ENCODE peak calls at places on chromosomes 7 and 10, in four cellular contexts. O is H1, H is HEK293T, M is GM12878. F is an unnamed sample.

GRCh38 chr10:95295031-95295755 is 4.4 kb upstream of the PDLIM1 start:
- DNase-seq in M (peak), H (no peak), O (peak), F (no peak)

GRCh38 chr10:87562750-87563149 is 58.1 kb downstream of the MINPP1 start:
- DNase-seq in H (no peak), O (no peak), M (no peak), F (no peak)

GRCh38 chr10:110733256-110733952 is 89.3 kb downstream of the RBM20 start:
- DNase-seq in O (no peak), M (no peak), H (no peak), F (no peak)

GRCh38 chr10:102962259-102962658 is 44.2 kb downstream of the CNNM2 start:
- DNase-seq in M (no peak), O (no peak), H (no peak), F (no peak)

GRCh38 chr7:117217636-117218035 is 105.2 kb downstream of the WNT2 start:
- DNase-seq in O (no peak), H (no peak), M (no peak), F (no peak)

GRCh38 chr7:128791121-128791967 is 424 bp upstream of the CCDC136 start:
- DNase-seq in O (peak), M (no peak), H (peak), F (no peak)

GRCh38 chr10:28125701-28126100 is 126.8 kb upstream of the ODAD2 start:
- DNase-seq in O (no peak), M (no peak), H (no peak), F (no peak)

GRCh38 chr10:131567279-131568162 is 256.0 kb upstream of the TCERG1L start:
- DNase-seq in O (no peak), M (no peak), H (no peak), F (no peak)

GRCh38 chr7:112891698-112892097 is 101.5 kb upstream of the TMEM168 start:
- DNase-seq in H (no peak), O (no peak), M (no peak), F (no peak)

GRCh38 chr10:43955002-43955596 is 306.4 kb upstream of the ZNF32 start:
- DNase-seq in O (no peak), M (no peak), H (no peak), F (no peak)

GRCh38 chr10:113856563-113856962 is 2.1 kb downstream of the NHLRC2 start:
- DNase-seq in H (no peak), O (no peak), M (no peak), F (no peak)

GRCh38 chr7:137882261-137882668 is 35.5 kb upstream of the DGKI start:
- DNase-seq in M (peak), O (no peak), H (no peak), F (no peak)

GRCh38 chr10:124238367-124238766 is 145.0 kb upstream of the CHST15 start:
- DNase-seq in O (no peak), M (no peak), H (no peak), F (no peak)

GRCh38 chr10:133357293-133358151 is at the start of gene FUOM:
- DNase-seq in O (peak), M (no peak), H (peak), F (peak)

GRCh38 chr7:39749177-39749576 is 125.8 kb downstream of the RALA start:
- DNase-seq in O (no peak), H (no peak), M (no peak), F (no peak)

GRCh38 chr10:6753644-6754043 is 173.6 kb upstream of the PRKCQ start:
- DNase-seq in M (no peak), H (peak), O (peak), F (no peak)

GRCh38 chr7:150902078-150903033 is 50.0 kb downstream of the AOC1 start:
- DNase-seq in M (no peak), O (no peak), H (no peak), F (no peak)

GRCh38 chr7:51104278-51104677 is 212.3 kb downstream of the COBL start:
- DNase-seq in O (no peak), M (no peak), H (no peak), F (no peak)

GRCh38 chr10:5876181-5876768 is 13.4 kb downstream of the ANKRD16 start:
- DNase-seq in M (no peak), O (no peak), H (no peak), F (no peak)

GRCh38 chr10:21628023-21628422 is 94.0 kb downstream of the MLLT10 start:
- DNase-seq in M (no peak), O (no peak), H (no peak), F (no peak)

GRCh38 chr7:44767912-44768662 is 19.4 kb downstream of the ZMIZ2 start:
- DNase-seq in M (no peak), H (no peak), O (no peak), F (no peak)

GRCh38 chr7:4154882-4155281 is 527.2 kb upstream of the FOXK1 start:
- DNase-seq in O (no peak), M (no peak), H (no peak), F (no peak)

GRCh38 chr10:51014680-51015425 is 59.4 kb upstream of the PRKG1 start:
- DNase-seq in M (no peak), H (no peak), O (no peak), F (no peak)

GRCh38 chr7:73978681-73979563 is 49.1 kb upstream of the ELN start:
- DNase-seq in O (peak), H (peak), M (peak), F (peak)

GRCh38 chr7:17123020-17123419 is 175.4 kb upstream of the AHR start:
- DNase-seq in O (no peak), M (peak), H (no peak), F (no peak)

GRCh38 chr7:78510580-78511188 is 712.1 kb downstream of the PHTF2 start:
- DNase-seq in M (no peak), O (no peak), H (peak), F (peak)

GRCh38 chr10:61135276-61135721 is 191.3 kb upstream of the RHOBTB1 start:
- DNase-seq in H (no peak), M (peak), O (no peak), F (no peak)

GRCh38 chr7:131157530-131158243 is 170.0 kb upstream of the MKLN1 start:
- DNase-seq in H (no peak), M (no peak), O (peak), F (no peak)

GRCh38 chr10:88565072-88565471 is 18.0 kb downstream of the RNLS start:
- DNase-seq in H (peak), M (no peak), O (no peak), F (no peak)

GRCh38 chr7:99794585-99795502 is 10.9 kb upstream of the CYP3A4 start:
- DNase-seq in O (no peak), M (no peak), H (no peak), F (peak)
- TF ChIP-seq SUZ12 in O (no peak), M (no peak), H (no peak), F (no peak)

GRCh38 chr10:9038146-9038714 is 983.7 kb downstream of the GATA3 start:
- DNase-seq in O (no peak), M (no peak), H (no peak), F (no peak)
- TF ChIP-seq SUZ12 in O (no peak), M (no peak), H (no peak), F (no peak)

DNA sequence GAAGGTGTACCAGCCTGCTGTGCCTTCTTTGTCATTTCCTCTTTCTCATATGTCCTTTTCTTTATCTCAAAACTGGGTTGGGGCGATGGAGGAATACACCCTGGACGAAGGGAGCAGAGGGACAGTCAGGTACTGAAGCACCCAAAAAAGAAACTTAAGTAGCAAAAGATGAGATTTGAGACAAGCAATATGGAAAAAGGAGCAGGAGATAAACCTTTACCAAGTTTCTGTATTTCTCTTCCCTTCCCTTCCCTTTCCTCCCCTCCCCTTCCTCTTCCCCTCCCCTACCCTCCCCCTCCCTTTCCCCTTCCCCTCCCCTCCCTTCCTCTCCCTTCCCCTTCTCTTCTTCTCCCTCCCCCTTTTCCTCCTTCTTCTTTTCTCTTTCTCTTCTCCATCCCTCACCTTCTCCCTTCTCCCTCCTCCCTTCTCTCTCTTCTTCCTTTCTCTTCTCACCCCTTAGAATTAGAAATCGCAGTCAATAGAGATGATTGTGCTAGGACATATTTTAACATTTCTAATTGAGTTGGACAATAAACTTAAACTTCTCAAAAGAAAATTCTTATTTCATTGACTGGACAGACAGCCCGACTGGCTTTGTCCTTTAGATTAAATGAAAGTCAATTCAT is 114.7 kb upstream of the PLXDC2 start:
- DNase-seq in H (no peak), M (no peak), O (no peak), F (no peak)
- TF ChIP-seq SUZ12 in H (no peak), M (no peak), O (no peak), F (no peak)

DNA sequence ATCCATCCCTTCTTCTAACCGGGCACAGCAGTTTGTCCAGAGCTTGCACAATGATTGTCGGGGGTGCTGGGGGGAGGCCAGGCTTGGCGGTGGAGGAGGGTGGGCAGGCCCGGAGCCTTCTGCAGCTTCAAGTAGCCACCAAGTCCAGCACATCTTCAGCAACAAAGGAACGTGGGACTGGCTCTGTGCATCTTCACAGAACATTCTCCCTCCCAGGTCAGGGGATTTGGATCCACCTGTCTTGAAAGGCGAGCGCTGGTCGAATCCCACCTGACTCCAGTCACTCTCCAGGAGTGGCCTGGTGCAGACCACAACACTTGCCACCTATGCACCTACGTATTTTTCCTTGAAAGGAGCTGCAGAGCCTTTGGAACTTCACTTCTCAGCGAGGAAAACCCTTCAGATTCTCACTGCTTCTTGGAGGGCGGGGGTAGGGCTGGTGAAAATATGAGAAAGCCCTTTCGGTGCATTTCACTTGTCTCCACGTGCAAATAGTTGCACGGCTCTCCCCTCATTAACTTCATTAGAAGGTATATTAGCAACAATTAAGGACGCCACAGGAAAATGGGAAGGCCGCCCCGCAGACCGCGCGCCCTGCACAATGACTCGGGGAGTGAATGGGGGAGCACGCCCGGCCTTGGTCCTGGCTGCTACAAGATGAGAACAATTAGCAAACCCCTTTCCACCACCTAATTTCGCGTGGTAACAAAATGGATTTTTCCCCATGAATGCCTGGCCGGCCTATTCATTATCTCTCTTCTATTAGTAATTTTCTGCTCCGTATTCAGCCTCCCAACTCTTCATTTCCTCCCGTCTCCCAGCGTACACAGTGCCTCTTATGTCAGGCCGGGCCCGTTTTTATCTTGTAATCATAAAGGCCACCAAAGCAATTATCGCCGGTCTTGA is 346.7 kb downstream of the DNAJB6 start:
- DNase-seq in M (no peak), H (no peak), O (peak), F (no peak)
- TF ChIP-seq SUZ12 in M (no peak), H (no peak), O (peak), F (no peak)

GRCh38 chr10:100537475-100537874 is 1.7 kb downstream of the HIF1AN start:
- DNase-seq in H (no peak), M (no peak), O (no peak), F (no peak)

GRCh38 chr10:100535338-100535714 is 417 bp upstream of the HIF1AN start:
- DNase-seq in H (no peak), M (no peak), O (no peak), F (no peak)

GRCh38 chr10:100534726-100535125 is 1.0 kb upstream of the HIF1AN start:
- DNase-seq in M (no peak), H (no peak), O (no peak), F (no peak)

GRCh38 chr10:100531761-100532160 is 2.1 kb upstream of the NDUFB8 start:
- DNase-seq in M (peak), H (no peak), O (no peak), F (no peak)

DNA sequence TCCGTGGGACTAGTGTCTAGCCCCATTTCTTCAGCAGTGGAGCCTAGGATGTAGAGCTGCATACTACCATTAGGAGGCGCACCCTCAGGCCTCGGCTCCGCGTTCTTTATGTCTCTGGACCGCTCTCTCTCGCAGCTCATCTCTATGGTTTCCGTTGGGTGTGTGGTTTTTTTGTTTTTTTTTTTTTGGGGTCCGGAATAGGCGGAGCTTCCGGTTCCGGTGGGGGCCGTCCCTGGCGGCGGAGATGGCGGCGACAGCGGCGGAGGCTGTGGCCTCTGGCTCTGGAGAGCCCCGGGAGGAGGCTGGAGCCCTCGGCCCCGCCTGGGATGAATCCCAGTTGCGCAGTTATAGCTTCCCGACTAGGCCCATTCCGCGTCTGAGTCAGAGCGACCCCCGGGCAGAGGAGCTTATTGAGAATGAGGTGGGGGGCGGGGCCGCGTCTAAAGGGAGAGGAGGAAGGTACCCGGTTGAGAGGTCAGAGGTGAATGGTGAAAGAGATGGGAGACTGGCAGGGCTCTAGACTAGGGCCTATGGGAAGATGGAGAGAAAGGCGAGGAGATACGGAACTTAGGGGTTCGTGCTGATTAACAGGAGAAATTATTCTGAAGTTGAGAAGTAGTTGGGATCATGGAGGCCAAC is at the start of gene HIF1AN:
- DNase-seq in O (peak), H (peak), M (peak), F (peak)
- TF ChIP-seq SUZ12 in O (no peak), H (no peak), M (no peak), F (no peak)

DNA sequence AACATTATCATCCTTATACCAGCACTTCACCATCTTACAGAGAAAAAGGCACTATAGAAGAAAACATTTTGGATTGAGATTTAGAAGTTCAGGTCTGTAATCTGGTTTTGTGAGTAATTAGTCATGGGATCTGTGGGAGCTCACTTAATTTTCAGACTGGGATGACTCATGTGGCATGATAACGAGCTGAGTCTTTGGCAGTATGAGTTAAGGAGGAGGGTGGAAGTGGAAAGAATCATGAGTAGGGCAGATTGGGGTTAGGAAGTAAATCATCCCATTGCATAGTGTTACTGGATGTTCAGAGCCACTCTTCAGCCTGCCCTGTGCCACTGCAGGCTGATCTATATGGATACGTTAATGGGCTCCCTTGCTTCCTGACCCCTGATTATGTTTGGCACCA is 64.9 kb downstream of the ZNF92 start:
- DNase-seq in O (no peak), H (no peak), M (no peak), F (no peak)
- TF ChIP-seq SUZ12 in O (no peak), H (no peak), M (no peak), F (no peak)

DNA sequence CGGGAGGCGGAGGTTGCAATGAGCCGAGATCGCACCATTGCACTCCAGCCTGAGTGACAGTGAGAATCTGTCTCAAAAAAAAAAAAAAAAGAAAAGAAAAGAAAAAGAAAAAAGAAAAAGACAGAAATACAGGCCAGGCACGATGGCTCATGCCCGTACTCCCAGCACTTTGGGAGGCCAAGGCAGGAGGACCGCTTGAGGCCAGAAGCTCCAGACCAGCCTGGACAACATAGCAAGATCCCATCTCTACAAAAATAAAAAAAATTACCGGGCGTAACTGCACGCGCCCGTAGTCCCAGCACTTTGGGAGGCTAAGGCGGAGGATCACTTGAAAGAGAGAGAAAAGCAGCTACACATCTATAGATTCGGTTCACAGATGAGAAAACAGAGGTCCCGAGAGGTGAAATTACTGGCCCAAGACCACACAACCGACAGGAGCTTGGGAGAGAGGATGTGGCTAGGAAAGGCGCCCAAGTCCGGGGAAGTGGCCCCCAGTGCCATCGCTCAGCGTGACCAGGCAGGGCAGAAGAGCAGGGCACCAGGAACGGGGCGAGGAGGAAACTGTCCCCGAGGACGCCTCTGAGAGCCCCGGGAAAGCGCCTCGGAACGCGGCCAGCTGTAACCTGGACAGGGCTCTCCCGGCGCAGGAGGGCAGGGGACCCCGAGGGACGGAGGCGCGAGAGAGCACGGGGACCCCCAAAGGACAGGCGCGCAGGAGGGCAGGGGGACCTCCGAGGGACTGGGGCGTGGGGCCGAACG is 612 bp downstream of the SNX8 start:
- DNase-seq in H (peak), O (no peak), M (no peak), F (no peak)
- TF ChIP-seq SUZ12 in H (no peak), O (no peak), M (no peak), F (no peak)

GRCh38 chr7:116185450-116185849 is 24.9 kb upstream of the TES start:
- DNase-seq in O (no peak), M (no peak), H (no peak), F (no peak)

GRCh38 chr7:116180302-116180701 is 30.0 kb upstream of the TES start:
- DNase-seq in O (peak), H (peak), M (no peak), F (peak)

GRCh38 chr7:116185956-116186355 is 24.4 kb upstream of the TES start:
- DNase-seq in M (no peak), O (no peak), H (no peak), F (no peak)

GRCh38 chr7:116177009-116177408 is 33.3 kb upstream of the TES start:
- DNase-seq in O (no peak), M (no peak), H (no peak), F (no peak)

GRCh38 chr7:116182023-116182422 is 28.3 kb upstream of the TES start:
- DNase-seq in M (no peak), O (no peak), H (no peak), F (no peak)
- TF ChIP-seq SUZ12 in M (no peak), O (no peak), H (no peak), F (no peak)

F was measured in HepG2.